ENCODE peak calls at places on chromosomes 6 and 20, in four cellular contexts. G, X, H and K are unnamed samples.

GRCh38 chr6:5365430-5366195 is 104.3 kb downstream of the FARS2 start:
- DNase-seq in G (no peak), X (no peak), H (no peak), K (no peak)

GRCh38 chr20:41133709-41134361 is 3.5 kb upstream of the PLCG1 start:
- DNase-seq in G (no peak), X (peak; percentile 44), H (no peak), K (no peak)

GRCh38 chr6:150900049-150900448 is 34.5 kb downstream of the MTHFD1L start:
- DNase-seq in G (no peak), X (no peak), H (no peak), K (no peak)

GRCh38 chr20:51497542-51498467 is 44.7 kb downstream of the NFATC2 start:
- DNase-seq in G (peak; percentile 29), X (peak; percentile 71), H (peak; percentile 27), K (no peak)

GRCh38 chr20:47198254-47198671 is 158.2 kb downstream of the ZMYND8 start:
- DNase-seq in G (no peak), X (no peak), H (no peak), K (no peak)

GRCh38 chr6:10205120-10205519 is 209.8 kb downstream of the TFAP2A start:
- DNase-seq in G (no peak), X (no peak), H (no peak), K (no peak)

GRCh38 chr20:23654005-23654404 is 16.2 kb upstream of the CST3 start:
- DNase-seq in G (no peak), X (no peak), H (no peak), K (no peak)

GRCh38 chr6:11622156-11622555 is 84.6 kb downstream of the TMEM170B start:
- DNase-seq in G (peak; percentile 43), X (no peak), H (no peak), K (no peak)

GRCh38 chr20:58682656-58683055 is 9.9 kb upstream of the NPEPL1 start:
- DNase-seq in G (peak; percentile 39), X (no peak), H (no peak), K (no peak)

GRCh38 chr6:137661601-137662000 is 167.4 kb upstream of the OLIG3 start:
- DNase-seq in G (peak; percentile 56), X (peak; percentile 11), H (peak; percentile 15), K (no peak)

GRCh38 chr20:64049060-64049886 is at the start of gene SOX18:
- DNase-seq in G (peak; percentile 56), X (no peak), H (no peak), K (no peak)

GRCh38 chr6:109794201-109794926 is 103.3 kb downstream of the FIG4 start:
- DNase-seq in G (peak; percentile 56), X (no peak), H (no peak), K (no peak)